ENCODE peak calls at places on chromosomes 2 and 18, in eight cellular contexts. J, C, I, D, S, X, O and T are unnamed samples.

GRCh38 chr2:172427990-172428840 is 829 bp downstream of the ITGA6 start:
- DNase-seq in J (peak; percentile 82), C (peak; percentile 78), I (peak; percentile 85), D (peak; percentile 50), S (peak; percentile 59), X (peak; percentile 83), O (peak; percentile 77), T (peak; percentile 65)

GRCh38 chr2:201900362-201900761 is 94.0 kb downstream of the CDK15 start:
- DNase-seq in J (no peak), C (no peak), I (no peak), D (no peak), S (no peak), X (no peak), O (no peak), T (no peak)

GRCh38 chr2:54514819-54515569 is 58.9 kb downstream of the SPTBN1 start:
- DNase-seq in J (no peak), C (no peak), I (no peak), D (no peak), S (no peak), X (no peak), O (no peak), T (no peak)

GRCh38 chr2:44883356-44883755 is 58.1 kb upstream of the SIX3 start:
- DNase-seq in J (no peak), C (no peak), I (no peak), D (no peak), S (no peak), X (no peak), O (no peak), T (no peak)

GRCh38 chr2:127592761-127593227 is 53.2 kb upstream of the GPR17 start:
- DNase-seq in J (peak; percentile 53), C (peak; percentile 68), I (no peak), D (no peak), S (no peak), X (peak; percentile 41), O (no peak), T (no peak)

GRCh38 chr2:206611736-206612135 is 30.6 kb upstream of the FAM237A start:
- DNase-seq in J (no peak), C (no peak), I (peak; percentile 67), D (peak; percentile 24), S (peak; percentile 4), X (no peak), O (no peak), T (no peak)

GRCh38 chr2:129764376-129765325 is 214.8 kb upstream of the RAB6C start:
- DNase-seq in J (no peak), C (no peak), I (no peak), D (peak; percentile 51), S (no peak), X (peak; percentile 60), O (no peak), T (no peak)

GRCh38 chr2:241115361-241115760 is 13.3 kb upstream of the MTERF4 start:
- DNase-seq in J (no peak), C (no peak), I (no peak), D (no peak), S (no peak), X (no peak), O (no peak), T (no peak)

GRCh38 chr2:159427048-159427447 is 140.5 kb upstream of the WDSUB1 start:
- DNase-seq in J (no peak), C (no peak), I (no peak), D (no peak), S (no peak), X (no peak), O (no peak), T (no peak)

GRCh38 chr2:173991857-173992588 is 26.9 kb upstream of the SP3 start:
- DNase-seq in J (no peak), C (peak; percentile 92), I (no peak), D (no peak), S (no peak), X (no peak), O (no peak), T (no peak)

GRCh38 chr2:177666408-177666807 is 273.8 kb downstream of the AGPS start:
- DNase-seq in J (no peak), C (no peak), I (no peak), D (no peak), S (no peak), X (no peak), O (no peak), T (no peak)

GRCh38 chr18:37019157-37019571 is 190.2 kb downstream of the KIAA1328 start:
- DNase-seq in J (peak; percentile 19), C (no peak), I (peak; percentile 42), D (peak; percentile 10), S (peak; percentile 6), X (peak; percentile 52), O (no peak), T (no peak)

GRCh38 chr2:222309361-222309760 is 10.6 kb upstream of the PAX3 start:
- DNase-seq in J (no peak), C (no peak), I (no peak), D (no peak), S (no peak), X (no peak), O (no peak), T (no peak)

GRCh38 chr2:240832205-240832727 is 12.2 kb upstream of the KIF1A start:
- DNase-seq in J (peak; percentile 93), C (peak; percentile 97), I (peak; percentile 100), D (no peak), S (peak; percentile 94), X (peak; percentile 99), O (peak; percentile 99), T (peak; percentile 92)

GRCh38 chr2:47595115-47595514 is 187.8 kb upstream of the MSH6 start:
- DNase-seq in J (no peak), C (no peak), I (no peak), D (no peak), S (no peak), X (no peak), O (no peak), T (no peak)

GRCh38 chr2:127081826-127082633 is 24.9 kb downstream of the BIN1 start:
- DNase-seq in J (no peak), C (no peak), I (no peak), D (peak; percentile 64), S (no peak), X (no peak), O (peak; percentile 90), T (no peak)

GRCh38 chr2:10688921-10689807 is 611 bp downstream of the NOL10 start:
- DNase-seq in J (no peak), C (peak; percentile 81), I (no peak), D (peak; percentile 18), S (peak; percentile 29), X (no peak), O (peak; percentile 24), T (peak; percentile 61)

GRCh38 chr18:10519999-10520935 is 5.6 kb upstream of the NAPG start:
- DNase-seq in J (peak; percentile 87), C (peak; percentile 92), I (peak; percentile 93), D (peak; percentile 85), S (peak; percentile 88), X (peak; percentile 92), O (peak; percentile 64), T (peak; percentile 88)

GRCh38 chr2:240905176-240905781 is 857 bp upstream of the CROCC2 start:
- DNase-seq in J (no peak), C (peak; percentile 72), I (no peak), D (no peak), S (no peak), X (no peak), O (peak; percentile 6), T (peak; percentile 56)

GRCh38 chr2:237345891-237346640 is 67.9 kb downstream of the COL6A3 start:
- DNase-seq in J (no peak), C (no peak), I (no peak), D (no peak), S (no peak), X (no peak), O (no peak), T (no peak)

GRCh38 chr2:165113414-165113813 is 90.4 kb downstream of the SCN3A start:
- DNase-seq in J (no peak), C (no peak), I (no peak), D (no peak), S (no peak), X (no peak), O (no peak), T (no peak)

GRCh38 chr18:45566025-45566740 is 49.1 kb upstream of the SLC14A2 start:
- DNase-seq in J (no peak), C (no peak), I (no peak), D (no peak), S (no peak), X (no peak), O (no peak), T (no peak)

GRCh38 chr2:41785623-41786022 is 262.2 kb upstream of the PKDCC start:
- DNase-seq in J (no peak), C (no peak), I (no peak), D (no peak), S (no peak), X (no peak), O (no peak), T (no peak)

GRCh38 chr2:104871566-104872033 is 17.7 kb downstream of the POU3F3 start:
- DNase-seq in J (no peak), C (no peak), I (no peak), D (no peak), S (no peak), X (no peak), O (no peak), T (no peak)
- H3K4me3 ChIP-seq in J (no peak overlapping the region), C (no peak overlapping the region), I (peak overlapping the region; percentile 88), D (no peak overlapping the region), S (no peak overlapping the region), X (peak overlapping the region; percentile 76), O (no peak overlapping the region), T (no peak overlapping the region)

GRCh38 chr2:219398721-219399333 is 11.1 kb upstream of the DNPEP start:
- DNase-seq in J (no peak), C (peak; percentile 71), I (no peak), D (no peak), S (no peak), X (no peak), O (no peak), T (no peak)
- H3K27ac ChIP-seq in J (no peak overlapping the region), C (no peak overlapping the region), I (no peak overlapping the region), D (peak overlapping the region; percentile 3), S (no peak overlapping the region), X (no peak overlapping the region), O (no peak overlapping the region), T (no peak overlapping the region)

DNA sequence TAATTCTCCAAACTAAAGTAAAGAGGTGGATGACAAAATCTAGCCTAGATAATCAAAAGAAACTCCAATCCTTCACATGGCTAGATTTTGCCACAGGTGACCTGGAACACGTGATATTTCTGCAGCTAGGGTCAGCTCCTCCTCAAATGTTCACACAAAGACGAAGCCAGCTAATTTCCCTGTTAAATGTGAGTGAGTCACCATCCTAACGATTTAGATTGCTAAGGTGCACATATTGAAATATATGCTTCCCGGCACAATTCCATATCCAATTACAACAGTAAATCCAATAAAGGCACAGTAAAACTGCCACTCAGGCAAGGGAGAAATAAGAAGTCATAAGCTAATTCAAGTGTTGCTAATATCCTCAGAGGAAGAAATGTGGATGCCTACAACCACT is 28.7 kb downstream of the IKZF2 start:
- DNase-seq in J (no peak), C (no peak), I (no peak), D (no peak), S (no peak), X (no peak), O (no peak), T (no peak)
- H3K4me3 ChIP-seq in J (no peak overlapping the region), C (no peak overlapping the region), I (no peak overlapping the region), D (no peak overlapping the region), S (no peak overlapping the region), X (no peak overlapping the region), O (no peak overlapping the region), T (no peak overlapping the region)

DNA sequence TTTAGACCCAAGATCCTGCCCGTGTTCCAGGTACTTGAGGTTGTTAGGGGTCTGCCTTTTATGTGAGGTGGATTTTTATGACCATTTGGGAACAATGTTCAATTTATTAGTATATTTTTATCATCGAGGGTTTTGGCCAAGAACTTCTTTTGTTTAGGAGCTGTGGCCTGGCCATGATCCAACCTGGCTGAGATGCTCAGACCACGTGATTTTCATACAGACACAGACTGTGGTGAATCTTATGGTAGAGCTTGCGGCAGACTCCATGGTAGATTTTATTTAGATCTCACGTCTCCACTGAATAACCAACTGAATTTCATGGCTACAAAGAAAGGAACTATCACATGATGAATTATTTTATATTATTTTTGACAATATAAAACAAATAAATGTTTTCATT is 405.5 kb upstream of the VWC2L start:
- DNase-seq in J (no peak), C (no peak), I (no peak), D (no peak), S (no peak), X (no peak), O (no peak), T (no peak)
- H3K27ac ChIP-seq in J (no peak overlapping the region), C (no peak overlapping the region), I (no peak overlapping the region), D (no peak overlapping the region), S (no peak overlapping the region), X (no peak overlapping the region), O (no peak overlapping the region), T (no peak overlapping the region)